ENCODE peak calls at places on chromosome X, in nine cellular contexts. N, A, V, P, O, E, H, R and C are unnamed samples.
A peak's percentile ranks its signal among the peaks of the same experiment; 100 is the strongest.

GRCh38 chrX:14676431-14676830 is 147.1 kb downstream of the GLRA2 start:
- DNase-seq in A (no peak), V (no peak), H (peak; percentile 10), E (no peak), N (no peak), P (no peak), O (no peak), R (no peak), C (no peak)

GRCh38 chrX:120213438-120214265 is 37.0 kb upstream of the ZBTB33 start:
- DNase-seq in A (peak; percentile 40), E (peak; percentile 31), R (no peak), N (peak; percentile 55), P (peak; percentile 63), H (peak; percentile 59), V (peak; percentile 86), O (peak; percentile 42), C (peak; percentile 43)

GRCh38 chrX:104098151-104098808 is 14.0 kb upstream of the ZCCHC18 start:
- DNase-seq in P (peak; percentile 58), N (peak; percentile 15), R (no peak), V (peak; percentile 72), A (peak; percentile 37), E (peak; percentile 60), O (no peak), H (peak; percentile 77), C (peak; percentile 32)

GRCh38 chrX:20066968-20067708 is 49.6 kb downstream of the MAP7D2 start:
- DNase-seq in N (peak; percentile 45), A (peak; percentile 27), R (no peak), E (peak; percentile 38), O (no peak), H (peak; percentile 70), P (peak; percentile 22), V (peak; percentile 55), C (no peak)

GRCh38 chrX:133249659-133250058 is 31.5 kb upstream of the TFDP3 start:
- DNase-seq in O (no peak), P (no peak), A (no peak), V (no peak), R (no peak), E (no peak), N (peak; percentile 2), H (no peak), C (no peak)

GRCh38 chrX:1535241-1536041 is 1.5 kb downstream of the P2RY8 start:
- DNase-seq in E (no peak), H (no peak), A (peak; percentile 68), V (peak; percentile 70), R (no peak), O (no peak), N (no peak), P (peak; percentile 39), C (no peak)

GRCh38 chrX:10173331-10173900 is 16.6 kb downstream of the CLCN4 start:
- DNase-seq in O (peak; percentile 64), E (no peak), R (no peak), P (no peak), N (no peak), H (peak; percentile 89), A (no peak), V (no peak), C (peak; percentile 82)

GRCh38 chrX:132216806-132217202 is 2.4 kb downstream of the RAP2C start:
- DNase-seq in V (no peak), P (no peak), R (no peak), H (peak; percentile 43), A (no peak), E (no peak), O (no peak), N (no peak), C (no peak)

GRCh38 chrX:21705215-21705614 is 47.1 kb upstream of the KLHL34 start:
- DNase-seq in N (no peak), P (no peak), H (no peak), A (no peak), O (no peak), V (no peak), R (no peak), E (no peak), C (no peak)

GRCh38 chrX:103554687-103555417 is 30.5 kb upstream of the TCEAL4 start:
- DNase-seq in N (no peak), R (no peak), E (no peak), V (peak; percentile 68), O (peak; percentile 33), H (peak; percentile 24), A (peak; percentile 26), P (peak; percentile 24), C (no peak)

GRCh38 chrX:105837227-105837626 is 14.9 kb downstream of the NRK start:
- DNase-seq in H (peak; percentile 78), E (no peak), V (no peak), R (no peak), O (peak; percentile 79), A (no peak), P (no peak), N (no peak), C (peak; percentile 68)

GRCh38 chrX:19785647-19786046 is 101.8 kb downstream of the SH3KBP1 start:
- DNase-seq in O (no peak), P (no peak), V (no peak), E (no peak), R (no peak), A (no peak), H (no peak), N (no peak), C (no peak)

DNA sequence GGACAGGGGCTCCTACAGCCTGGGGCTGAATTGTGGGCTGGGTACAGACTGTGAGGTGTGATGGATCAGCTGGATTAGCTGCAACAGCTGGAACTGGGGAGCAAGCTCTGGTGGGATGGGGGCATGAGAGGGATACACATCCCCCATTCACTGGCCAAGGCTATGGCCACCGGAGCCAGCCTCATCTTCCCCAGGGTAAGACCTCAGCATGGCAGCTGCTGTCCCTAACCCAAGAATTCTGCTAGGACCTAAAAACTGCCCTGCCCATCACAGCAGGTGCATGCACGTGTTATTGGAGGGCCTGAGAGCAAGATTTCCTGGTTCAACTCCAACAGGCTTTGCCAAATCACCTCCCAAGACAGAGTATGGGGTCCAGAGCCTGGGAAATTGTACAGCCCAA is 258.6 kb upstream of the AGTR2 start:
- DNase-seq in R (no peak), A (no peak), V (no peak), E (no peak), O (no peak), N (no peak), P (no peak), H (no peak), C (no peak)
- H3K27ac ChIP-seq in R (no peak overlapping the region), A (no peak overlapping the region), V (no peak overlapping the region), E (no peak overlapping the region), O (no peak overlapping the region), N (no peak overlapping the region), P (no peak overlapping the region), H (no peak overlapping the region), C (no peak overlapping the region)

GRCh38 chrX:154750301-154751120 is at the start of gene GAB3:
- DNase-seq in V (peak; percentile 66), P (peak; percentile 46), E (no peak), O (peak; percentile 49), R (no peak), N (no peak), H (peak; percentile 31), A (no peak), C (peak; percentile 22)
- TF ChIP-seq POLR2A in V (no peak), P (no peak), E (no peak), O (no peak), R (no peak), N (no peak), H (no peak), A (peak; percentile 23), C (no peak)

GRCh38 chrX:70009970-70010369 is 39.8 kb downstream of the AWAT2 start:
- DNase-seq in E (no peak), N (no peak), R (no peak), H (no peak), P (no peak), O (no peak), A (no peak), V (no peak), C (no peak)

GRCh38 chrX:70009049-70009448 is 40.7 kb downstream of the AWAT2 start:
- DNase-seq in P (no peak), R (no peak), H (no peak), O (no peak), A (no peak), E (no peak), V (no peak), N (no peak), C (no peak)

GRCh38 chrX:70012756-70013155 is 37.0 kb downstream of the AWAT2 start:
- DNase-seq in N (no peak), P (no peak), R (no peak), V (no peak), A (no peak), H (no peak), O (no peak), E (no peak), C (no peak)

GRCh38 chrX:70016513-70016912 is 33.2 kb downstream of the AWAT2 start:
- DNase-seq in N (no peak), E (no peak), H (no peak), V (no peak), R (no peak), A (no peak), O (no peak), P (no peak), C (no peak)

GRCh38 chrX:70013483-70014222 is 36.1 kb downstream of the AWAT2 start:
- DNase-seq in N (no peak), R (no peak), P (no peak), V (no peak), H (no peak), A (no peak), O (peak; percentile 75), E (no peak), C (no peak)
- TF ChIP-seq CTCF in N (no peak), R (no peak), P (no peak), V (no peak), H (no peak), A (no peak), O (no peak), E (no peak), C (no peak)

GRCh38 chrX:48999030-48999429 is 3.0 kb downstream of the GRIPAP1 start:
- DNase-seq in N (no peak), A (no peak), H (no peak), P (no peak), O (no peak), R (no peak), V (no peak), E (no peak), C (no peak)

GRCh38 chrX:48997455-48997854 is 4.6 kb downstream of the GRIPAP1 start:
- DNase-seq in P (no peak), V (no peak), H (no peak), R (no peak), E (no peak), N (no peak), O (no peak), A (no peak), C (no peak)

GRCh38 chrX:48996969-48997368 is 5.1 kb downstream of the GRIPAP1 start:
- DNase-seq in O (no peak), H (no peak), V (no peak), E (no peak), A (no peak), P (no peak), R (no peak), N (no peak), C (no peak)

GRCh38 chrX:48997865-48998264 is 4.2 kb downstream of the GRIPAP1 start:
- DNase-seq in E (no peak), A (no peak), R (no peak), P (no peak), H (no peak), O (no peak), N (no peak), V (no peak), C (no peak)

DNA sequence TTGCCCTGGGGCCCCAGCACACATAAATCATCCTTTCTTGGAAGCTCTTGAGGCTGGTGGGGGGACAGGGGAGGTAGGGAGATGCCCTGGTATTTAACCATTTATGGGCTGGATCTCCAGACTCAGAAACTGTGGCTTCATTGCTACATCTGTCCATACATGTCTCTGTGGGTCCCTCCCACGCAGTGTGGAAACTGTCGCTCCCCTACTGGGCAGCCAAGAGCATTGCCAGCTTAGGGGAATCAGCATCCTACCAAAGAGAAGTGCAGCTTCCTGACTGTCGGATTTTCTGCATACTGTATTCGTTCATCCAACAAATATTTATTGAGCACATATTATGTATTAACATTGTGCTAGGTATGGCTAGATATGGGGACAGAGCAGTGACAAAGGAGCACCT is 3.7 kb downstream of the GRIPAP1 start:
- DNase-seq in P (no peak), E (no peak), H (no peak), O (no peak), N (no peak), R (no peak), V (no peak), A (no peak), C (no peak)
- H3K27ac ChIP-seq in P (no peak overlapping the region), E (no peak overlapping the region), H (no peak overlapping the region), O (no peak overlapping the region), N (no peak overlapping the region), R (no peak overlapping the region), V (no peak overlapping the region), A (no peak overlapping the region), C (no peak overlapping the region)